ENCODE peak calls at places on chromosomes 13 and 19, in nine cellular contexts. Y is fibroblast of pulmonary artery, Q is glutamatergic neuron, R is WTC11, J is left ventricle myocardium inferior, L is nephron progenitor cell, O is adrenal gland, M is brain microvascular endothelial cell, S is body of pancreas. X is an unnamed sample.

GRCh38 chr13:98890186-98890585 is 87.7 kb downstream of the DOCK9 start:
- DNase-seq in Y (peak), Q (no peak), R (no peak), J (no peak), L (no peak), O (no peak), M (peak), S (no peak), X (peak)

GRCh38 chr19:28582344-28582743 is 630.6 kb downstream of the UQCRFS1 start:
- DNase-seq in Y (no peak), Q (no peak), R (no peak), J (no peak), L (no peak), O (no peak), M (no peak), S (no peak), X (no peak)

GRCh38 chr19:3189702-3190469 is 4.2 kb downstream of the NCLN start:
- DNase-seq in Y (no peak), Q (no peak), R (peak), J (no peak), L (no peak), O (peak), M (no peak), S (peak), X (no peak)

GRCh38 chr19:39677931-39678889 is 22.5 kb downstream of the LGALS16 start:
- DNase-seq in Y (peak), Q (no peak), R (no peak), J (no peak), L (no peak), O (no peak), M (no peak), S (peak), X (peak)

GRCh38 chr13:84303035-84303434 is 420.8 kb upstream of the SLITRK1 start:
- DNase-seq in Y (no peak), Q (no peak), R (no peak), J (no peak), L (no peak), O (no peak), M (no peak), S (no peak), X (no peak)

GRCh38 chr13:107867701-107868661 is 347.4 kb downstream of the LIG4 start:
- DNase-seq in Y (peak), Q (peak), R (peak), J (no peak), L (peak), O (no peak), M (peak), S (peak), X (no peak)

GRCh38 chr19:29690842-29691241 is 24.2 kb downstream of the C19orf12 start:
- DNase-seq in Y (peak), Q (no peak), R (peak), J (no peak), L (no peak), O (no peak), M (peak), S (no peak), X (no peak)

GRCh38 chr13:32476021-32476731 is 48.2 kb upstream of the N4BP2L1 start:
- DNase-seq in Y (no peak), Q (no peak), R (no peak), J (no peak), L (no peak), O (no peak), M (no peak), S (no peak), X (peak)

DNA sequence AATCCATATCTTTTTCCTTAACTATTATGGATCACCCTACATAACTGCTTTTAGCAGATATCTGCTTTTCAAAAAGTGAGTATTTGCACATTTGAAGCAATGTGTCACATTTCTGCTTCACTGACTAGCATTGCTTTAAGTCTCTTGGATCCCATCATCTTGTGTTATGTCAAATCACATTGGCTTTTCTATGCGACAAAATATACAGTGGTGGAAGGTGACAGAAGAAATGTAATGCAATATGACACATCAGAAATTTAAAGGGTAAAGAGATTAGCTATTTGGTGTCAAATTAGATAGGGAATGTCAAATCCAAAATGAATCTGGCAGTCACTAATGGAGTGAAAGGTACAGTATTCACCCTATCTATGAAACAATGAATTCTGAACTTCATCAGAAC is 1282.1 kb upstream of the PCDH20 start:
- DNase-seq in Y (no peak), Q (no peak), R (no peak), J (no peak), L (no peak), O (no peak), M (no peak), S (no peak), X (no peak)
- TF ChIP-seq CTCF in Y (no peak), Q (no peak), R (no peak), J (no peak), L (no peak), O (no peak), M (no peak), S (no peak), X (no peak)

GRCh38 chr19:31099470-31100190 is 249.6 kb downstream of the TSHZ3 start:
- DNase-seq in Y (no peak), Q (no peak), R (no peak), J (no peak), L (no peak), O (no peak), M (no peak), S (no peak), X (no peak)
- TF ChIP-seq CTCF in Y (no peak), Q (no peak), R (no peak), J (no peak), L (no peak), O (no peak), M (no peak), S (no peak), X (no peak)

DNA sequence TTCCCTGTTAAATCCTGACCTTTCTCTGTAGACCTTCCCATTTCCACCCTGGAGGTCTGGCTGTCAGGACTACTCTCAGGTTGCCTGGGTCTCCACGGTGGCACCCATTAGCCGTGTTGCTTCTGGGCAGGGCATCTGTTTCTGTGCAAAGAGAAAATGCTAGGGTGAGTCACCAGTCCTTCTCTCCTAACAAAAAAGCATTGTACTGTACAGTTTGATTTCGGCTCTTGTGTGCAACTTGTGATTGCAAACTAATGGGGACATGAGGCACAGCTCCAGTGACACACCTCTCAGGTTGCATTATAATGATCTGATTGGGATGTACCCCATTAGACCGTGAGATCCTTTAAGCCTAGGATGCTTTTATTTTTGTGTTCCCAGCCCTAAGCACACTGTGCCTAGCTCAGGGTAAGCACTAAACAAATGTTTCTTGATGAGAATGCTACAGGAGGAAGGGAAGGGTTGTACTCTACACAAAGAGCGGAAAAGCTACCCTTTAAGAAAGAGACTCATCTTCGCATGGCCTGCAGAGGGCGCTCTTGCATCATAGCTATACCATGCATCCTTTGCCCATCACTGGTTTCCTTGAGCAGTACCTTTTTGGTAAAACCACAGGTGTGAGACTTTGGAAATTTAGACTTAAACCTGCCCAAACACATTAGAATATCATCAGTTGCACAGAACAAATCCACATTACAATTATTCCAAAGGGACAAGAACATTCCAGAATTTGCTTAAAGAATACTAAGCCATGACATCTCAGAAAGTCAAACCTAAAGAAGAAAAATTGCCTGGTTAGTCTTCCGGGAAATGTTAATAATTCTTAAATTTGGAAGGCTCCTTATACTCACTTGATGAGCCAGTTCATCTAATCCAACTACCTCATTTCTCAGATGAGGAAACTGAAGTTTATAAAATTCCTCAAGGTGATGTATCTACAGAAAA is 20.3 kb upstream of the TRIM13 start:
- DNase-seq in Y (peak), Q (peak), R (peak), J (peak), L (peak), O (peak), M (peak), S (peak), X (peak)
- TF ChIP-seq CTCF in Y (peak), Q (peak), R (peak), J (peak), L (peak), O (peak), M (peak), S (peak), X (peak)

GRCh38 chr19:5028229-5028886 is 59.4 kb downstream of the KDM4B start:
- DNase-seq in Y (no peak), Q (no peak), R (no peak), J (no peak), L (no peak), O (peak), M (no peak), S (no peak), X (no peak)

GRCh38 chr19:5024282-5024681 is 55.4 kb downstream of the KDM4B start:
- DNase-seq in Y (no peak), Q (no peak), R (no peak), J (no peak), L (no peak), O (no peak), M (no peak), S (no peak), X (no peak)

GRCh38 chr19:5025027-5025426 is 56.1 kb downstream of the KDM4B start:
- DNase-seq in Y (no peak), Q (no peak), R (no peak), J (no peak), L (no peak), O (no peak), M (no peak), S (no peak), X (no peak)

GRCh38 chr19:5030136-5030820 is 61.4 kb downstream of the KDM4B start:
- DNase-seq in Y (no peak), Q (peak), R (no peak), J (no peak), L (no peak), O (no peak), M (no peak), S (no peak), X (no peak)

DNA sequence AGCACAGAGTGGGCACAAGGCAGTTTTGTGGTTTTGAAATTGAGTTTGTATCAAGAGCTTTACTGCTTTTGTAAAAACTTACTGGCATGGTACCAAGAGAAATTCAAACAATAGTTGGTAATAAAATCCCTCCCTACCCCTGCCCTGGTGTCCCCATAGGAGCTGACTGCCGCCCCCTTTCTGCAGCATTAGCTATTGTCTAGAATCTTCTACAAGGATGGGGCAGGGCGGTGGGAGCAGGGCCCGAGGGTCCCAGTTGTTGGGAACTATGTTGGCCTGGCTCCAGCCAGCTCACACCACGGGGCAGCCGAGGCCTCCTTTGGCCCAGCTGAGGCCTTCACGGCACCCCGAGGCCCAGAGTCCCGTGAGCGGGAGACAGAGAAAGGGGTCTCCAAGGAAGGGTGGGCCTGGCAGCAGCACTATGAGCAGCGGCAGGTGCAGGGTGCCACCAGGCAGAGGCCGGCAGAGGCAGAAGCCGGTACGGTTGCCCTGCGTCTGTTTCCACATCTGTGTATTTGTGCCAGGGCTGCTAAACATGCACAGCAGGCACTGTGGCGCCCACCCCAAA is 57.9 kb downstream of the KDM4B start:
- DNase-seq in Y (peak), Q (no peak), R (peak), J (no peak), L (no peak), O (no peak), M (no peak), S (no peak), X (no peak)
- TF ChIP-seq CTCF in Y (peak), Q (no peak), R (peak), J (no peak), L (no peak), O (no peak), M (peak), S (no peak), X (peak)

GRCh38 chr19:49915271-49915670 is 13.7 kb upstream of the ATF5 start:
- DNase-seq in Y (no peak), Q (no peak), R (no peak), J (no peak), L (no peak), O (no peak), M (no peak), S (no peak), X (no peak)
- TF ChIP-seq CTCF in Y (peak), Q (peak), R (no peak), J (no peak), L (no peak), O (no peak), M (peak), S (no peak), X (no peak)

DNA sequence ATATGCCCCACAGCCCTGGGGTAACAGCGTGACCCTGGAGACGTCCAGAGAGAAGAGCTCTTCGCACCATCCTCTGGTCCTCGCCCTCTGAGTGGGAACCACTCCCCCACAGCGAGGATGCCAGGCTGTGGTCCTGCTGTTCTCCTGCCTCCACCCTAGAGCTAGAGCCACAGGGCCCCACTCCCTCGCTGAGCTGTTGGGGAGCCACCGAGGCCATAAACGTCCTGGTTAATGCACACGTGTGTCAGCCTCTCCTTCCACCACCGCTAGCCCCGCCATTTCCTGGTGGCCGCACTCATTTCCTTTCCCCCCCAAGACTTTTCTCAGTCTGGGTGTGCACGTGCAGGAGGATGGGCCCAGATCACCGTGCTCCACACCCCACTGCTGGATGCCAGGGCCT is 11.5 kb downstream of the CEACAM16 start:
- DNase-seq in Y (no peak), Q (no peak), R (no peak), J (no peak), L (no peak), O (no peak), M (no peak), S (no peak), X (no peak)
- TF ChIP-seq CTCF in Y (no peak), Q (no peak), R (no peak), J (no peak), L (no peak), O (no peak), M (no peak), S (no peak), X (no peak)

DNA sequence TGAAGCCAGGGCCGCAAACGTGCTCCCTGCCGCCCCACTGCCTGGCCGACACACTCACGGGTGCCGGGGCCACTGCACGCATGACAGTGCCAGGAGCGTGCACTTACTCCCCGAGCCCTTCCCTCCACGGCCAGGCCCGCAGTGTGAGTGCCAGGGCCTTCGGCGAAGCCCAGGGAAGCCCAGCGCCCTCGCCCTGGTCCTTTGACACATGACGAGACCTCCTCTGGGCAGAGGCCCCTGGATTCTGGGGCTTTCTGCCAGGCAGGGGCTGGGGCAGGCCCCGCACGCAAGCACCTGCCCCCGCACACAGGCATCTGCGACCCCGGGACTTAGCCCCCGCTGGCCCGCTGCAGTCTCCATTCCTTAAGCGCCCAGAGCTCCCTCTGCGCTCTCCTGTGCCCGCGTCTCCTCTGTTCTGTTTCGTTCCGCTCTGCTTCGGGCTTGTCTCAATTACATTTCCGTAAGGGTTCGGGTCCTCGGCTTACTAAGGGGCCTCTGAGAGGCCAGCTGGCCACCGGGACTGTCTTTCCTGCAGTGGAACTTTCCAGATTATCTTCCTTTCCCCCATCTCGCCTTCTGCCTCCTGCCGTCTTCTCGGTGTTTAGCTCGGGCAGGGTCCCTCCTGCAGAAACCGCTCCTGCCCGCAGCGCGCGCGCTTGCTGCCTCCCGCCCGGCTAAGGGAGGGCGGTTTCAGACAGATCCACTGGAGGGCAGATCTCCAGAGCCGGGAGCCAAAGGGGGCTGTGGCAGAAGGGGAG is 98.8 kb downstream of the ING1 start:
- DNase-seq in Y (peak), Q (no peak), R (peak), J (no peak), L (no peak), O (no peak), M (no peak), S (no peak), X (no peak)
- TF ChIP-seq CTCF in Y (peak), Q (no peak), R (no peak), J (peak), L (no peak), O (no peak), M (peak), S (no peak), X (no peak)

GRCh38 chr19:48637449-48637947 is 319 bp upstream of the DBP start:
- DNase-seq in Y (peak), Q (peak), R (peak), J (peak), L (peak), O (peak), M (peak), S (peak), X (peak)

GRCh38 chr19:48635263-48635965 is 1.8 kb downstream of the DBP start:
- DNase-seq in Y (peak), Q (peak), R (peak), J (peak), L (peak), O (peak), M (no peak), S (peak), X (no peak)

GRCh38 chr19:48637948-48638830 is 1.0 kb upstream of the DBP start:
- DNase-seq in Y (peak), Q (peak), R (peak), J (peak), L (peak), O (peak), M (peak), S (peak), X (peak)

GRCh38 chr19:48635966-48636858 is 967 bp downstream of the DBP start:
- DNase-seq in Y (no peak), Q (no peak), R (no peak), J (no peak), L (no peak), O (peak), M (no peak), S (peak), X (no peak)

GRCh38 chr19:48636859-48637448 is at the start of gene DBP:
- DNase-seq in Y (no peak), Q (peak), R (peak), J (peak), L (peak), O (peak), M (no peak), S (peak), X (no peak)
- TF ChIP-seq CTCF in Y (no peak), Q (no peak), R (no peak), J (peak), L (no peak), O (no peak), M (no peak), S (no peak), X (no peak)

GRCh38 chr13:28755546-28755870 is 36.7 kb upstream of the SLC46A3 start:
- DNase-seq in Y (no peak), Q (no peak), R (no peak), J (no peak), L (no peak), O (no peak), M (no peak), S (no peak), X (no peak)

GRCh38 chr13:28751210-28751935 is 32.6 kb upstream of the SLC46A3 start:
- DNase-seq in Y (peak), Q (no peak), R (no peak), J (no peak), L (no peak), O (no peak), M (no peak), S (no peak), X (no peak)

GRCh38 chr13:28753946-28754345 is 35.2 kb upstream of the SLC46A3 start:
- DNase-seq in Y (no peak), Q (no peak), R (no peak), J (no peak), L (no peak), O (no peak), M (no peak), S (no peak), X (no peak)

GRCh38 chr13:28753208-28753892 is 34.6 kb upstream of the SLC46A3 start:
- DNase-seq in Y (peak), Q (no peak), R (peak), J (peak), L (no peak), O (peak), M (peak), S (peak), X (peak)

DNA sequence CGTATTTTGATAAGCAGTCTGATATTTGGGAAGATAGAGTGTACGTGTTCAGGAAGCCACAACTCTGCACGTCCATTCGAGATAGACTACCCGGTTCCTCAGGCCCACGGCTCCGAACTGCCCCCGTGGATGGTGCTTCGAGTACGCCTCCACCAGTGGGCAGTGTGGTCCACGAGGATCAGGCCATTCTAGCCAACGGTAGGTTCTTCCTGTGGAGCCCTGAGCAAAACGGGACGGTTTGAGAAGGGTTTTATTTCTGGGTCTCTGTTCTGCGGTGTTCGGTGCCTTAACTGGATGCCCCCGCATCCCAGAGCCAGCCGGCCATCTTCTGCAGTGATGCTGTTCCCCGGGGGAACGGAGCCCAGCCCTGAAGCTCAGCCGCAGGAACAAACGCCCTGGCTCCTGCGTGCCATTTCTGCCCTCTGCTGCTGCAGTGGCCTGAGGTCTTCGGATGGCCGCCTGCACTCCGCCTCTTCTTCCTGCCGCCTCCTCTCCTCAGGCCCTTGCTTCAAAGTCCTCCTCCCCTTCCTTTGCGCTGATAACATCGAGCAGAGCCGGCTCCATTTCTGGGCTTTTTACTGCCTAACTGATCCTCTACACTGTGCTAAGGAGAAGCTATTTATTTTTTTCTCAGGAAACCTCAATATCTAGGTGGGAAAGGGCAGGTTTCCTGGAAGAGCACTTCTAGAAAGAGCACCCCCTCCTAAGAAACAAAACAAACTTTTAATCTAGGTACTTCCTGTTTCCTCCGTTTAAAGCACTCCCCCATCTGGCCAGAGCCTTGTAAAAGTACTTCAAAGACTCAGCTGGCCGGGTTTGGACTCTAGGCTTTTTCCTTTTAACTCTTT is 36.2 kb upstream of the SLC46A3 start:
- DNase-seq in Y (peak), Q (no peak), R (peak), J (peak), L (no peak), O (peak), M (peak), S (no peak), X (no peak)
- TF ChIP-seq CTCF in Y (peak), Q (no peak), R (no peak), J (peak), L (no peak), O (no peak), M (peak), S (no peak), X (peak)